ENCODE peak calls at places on chromosome 18, in nine cellular contexts. One of them, this sample, is unnamed.

GRCh38 chr18:79397830-79398761 is 2.4 kb downstream of the NFATC1 start:
- DNase-seq in SW480: no peak
- DNase-seq in stimulated activated CD4-positive, alpha-beta T cell treated with anti-CD3 and anti-CD28 coated beads, Interleukin-15, amount 100 ng/mL, for 24 hours: no peak
- DNase-seq in mesothelial cell of epicardium: no peak
- DNase-seq in chondrocyte: peak
- DNase-seq in fibroblast of mammary gland: no peak
- DNase-seq in AG09309: no peak
- DNase-seq in NCI-H2029 treated with DMSO at 0.1 percent for 48 hours: no peak
- DNase-seq in NCI-H526 treated with DMSO at 0.1 percent for 48 hours: no peak
- DNase-seq in this sample: no peak

GRCh38 chr18:51361130-51361860 is 163.8 kb upstream of the MEX3C start:
- DNase-seq in SW480: no peak
- DNase-seq in stimulated activated CD4-positive, alpha-beta T cell treated with anti-CD3 and anti-CD28 coated beads, Interleukin-15, amount 100 ng/mL, for 24 hours: no peak
- DNase-seq in mesothelial cell of epicardium: no peak
- DNase-seq in chondrocyte: no peak
- DNase-seq in fibroblast of mammary gland: peak
- DNase-seq in AG09309: no peak
- DNase-seq in NCI-H2029 treated with DMSO at 0.1 percent for 48 hours: no peak
- DNase-seq in NCI-H526 treated with DMSO at 0.1 percent for 48 hours: no peak
- DNase-seq in this sample: peak

GRCh38 chr18:79855147-79855910 is 57.6 kb downstream of the KCNG2 start:
- DNase-seq in SW480: no peak
- DNase-seq in stimulated activated CD4-positive, alpha-beta T cell treated with anti-CD3 and anti-CD28 coated beads, Interleukin-15, amount 100 ng/mL, for 24 hours: no peak
- DNase-seq in mesothelial cell of epicardium: no peak
- DNase-seq in chondrocyte: no peak
- DNase-seq in fibroblast of mammary gland: no peak
- DNase-seq in AG09309: no peak
- DNase-seq in NCI-H2029 treated with DMSO at 0.1 percent for 48 hours: no peak
- DNase-seq in NCI-H526 treated with DMSO at 0.1 percent for 48 hours: no peak
- DNase-seq in this sample: peak

GRCh38 chr18:22005191-22005824 is 164.1 kb upstream of the GATA6 start:
- DNase-seq in SW480: no peak
- DNase-seq in stimulated activated CD4-positive, alpha-beta T cell treated with anti-CD3 and anti-CD28 coated beads, Interleukin-15, amount 100 ng/mL, for 24 hours: no peak
- DNase-seq in mesothelial cell of epicardium: no peak
- DNase-seq in chondrocyte: no peak
- DNase-seq in fibroblast of mammary gland: peak
- DNase-seq in AG09309: no peak
- DNase-seq in NCI-H2029 treated with DMSO at 0.1 percent for 48 hours: no peak
- DNase-seq in NCI-H526 treated with DMSO at 0.1 percent for 48 hours: no peak
- DNase-seq in this sample: no peak

GRCh38 chr18:79742076-79742475 is 55.7 kb upstream of the KCNG2 start:
- DNase-seq in SW480: no peak
- DNase-seq in stimulated activated CD4-positive, alpha-beta T cell treated with anti-CD3 and anti-CD28 coated beads, Interleukin-15, amount 100 ng/mL, for 24 hours: no peak
- DNase-seq in mesothelial cell of epicardium: no peak
- DNase-seq in chondrocyte: no peak
- DNase-seq in fibroblast of mammary gland: no peak
- DNase-seq in AG09309: no peak
- DNase-seq in NCI-H2029 treated with DMSO at 0.1 percent for 48 hours: no peak
- DNase-seq in NCI-H526 treated with DMSO at 0.1 percent for 48 hours: no peak
- DNase-seq in this sample: no peak

GRCh38 chr18:80124131-80124530 is 15.1 kb downstream of the ADNP2 start:
- DNase-seq in SW480: no peak
- DNase-seq in stimulated activated CD4-positive, alpha-beta T cell treated with anti-CD3 and anti-CD28 coated beads, Interleukin-15, amount 100 ng/mL, for 24 hours: no peak
- DNase-seq in mesothelial cell of epicardium: no peak
- DNase-seq in chondrocyte: no peak
- DNase-seq in fibroblast of mammary gland: no peak
- DNase-seq in AG09309: no peak
- DNase-seq in NCI-H2029 treated with DMSO at 0.1 percent for 48 hours: no peak
- DNase-seq in NCI-H526 treated with DMSO at 0.1 percent for 48 hours: no peak
- DNase-seq in this sample: no peak

GRCh38 chr18:49677762-49678398 is 116.0 kb downstream of the LIPG start:
- DNase-seq in SW480: no peak
- DNase-seq in stimulated activated CD4-positive, alpha-beta T cell treated with anti-CD3 and anti-CD28 coated beads, Interleukin-15, amount 100 ng/mL, for 24 hours: no peak
- DNase-seq in mesothelial cell of epicardium: no peak
- DNase-seq in chondrocyte: no peak
- DNase-seq in fibroblast of mammary gland: no peak
- DNase-seq in AG09309: no peak
- DNase-seq in NCI-H2029 treated with DMSO at 0.1 percent for 48 hours: no peak
- DNase-seq in NCI-H526 treated with DMSO at 0.1 percent for 48 hours: no peak
- DNase-seq in this sample: no peak

GRCh38 chr18:6566338-6566911 is 151.7 kb upstream of the L3MBTL4 start:
- DNase-seq in SW480: peak
- DNase-seq in stimulated activated CD4-positive, alpha-beta T cell treated with anti-CD3 and anti-CD28 coated beads, Interleukin-15, amount 100 ng/mL, for 24 hours: no peak
- DNase-seq in mesothelial cell of epicardium: no peak
- DNase-seq in chondrocyte: no peak
- DNase-seq in fibroblast of mammary gland: no peak
- DNase-seq in AG09309: no peak
- DNase-seq in NCI-H2029 treated with DMSO at 0.1 percent for 48 hours: peak
- DNase-seq in NCI-H526 treated with DMSO at 0.1 percent for 48 hours: no peak
- DNase-seq in this sample: no peak

GRCh38 chr18:31990823-31991222 is 27.8 kb upstream of the RNF125 start:
- DNase-seq in SW480: no peak
- DNase-seq in stimulated activated CD4-positive, alpha-beta T cell treated with anti-CD3 and anti-CD28 coated beads, Interleukin-15, amount 100 ng/mL, for 24 hours: no peak
- DNase-seq in mesothelial cell of epicardium: no peak
- DNase-seq in chondrocyte: no peak
- DNase-seq in fibroblast of mammary gland: no peak
- DNase-seq in AG09309: no peak
- DNase-seq in NCI-H2029 treated with DMSO at 0.1 percent for 48 hours: no peak
- DNase-seq in NCI-H526 treated with DMSO at 0.1 percent for 48 hours: no peak
- DNase-seq in this sample: peak

GRCh38 chr18:9731380-9731779 is 23.3 kb downstream of the RAB31 start:
- DNase-seq in SW480: no peak
- DNase-seq in stimulated activated CD4-positive, alpha-beta T cell treated with anti-CD3 and anti-CD28 coated beads, Interleukin-15, amount 100 ng/mL, for 24 hours: no peak
- DNase-seq in mesothelial cell of epicardium: no peak
- DNase-seq in chondrocyte: no peak
- DNase-seq in fibroblast of mammary gland: peak
- DNase-seq in AG09309: no peak
- DNase-seq in NCI-H2029 treated with DMSO at 0.1 percent for 48 hours: no peak
- DNase-seq in NCI-H526 treated with DMSO at 0.1 percent for 48 hours: no peak
- DNase-seq in this sample: no peak

GRCh38 chr18:58552057-58552461 is 76.8 kb downstream of the ALPK2 start:
- DNase-seq in SW480: no peak
- DNase-seq in stimulated activated CD4-positive, alpha-beta T cell treated with anti-CD3 and anti-CD28 coated beads, Interleukin-15, amount 100 ng/mL, for 24 hours: peak
- DNase-seq in mesothelial cell of epicardium: no peak
- DNase-seq in chondrocyte: no peak
- DNase-seq in fibroblast of mammary gland: peak
- DNase-seq in AG09309: no peak
- DNase-seq in NCI-H2029 treated with DMSO at 0.1 percent for 48 hours: no peak
- DNase-seq in NCI-H526 treated with DMSO at 0.1 percent for 48 hours: no peak
- DNase-seq in this sample: peak

GRCh38 chr18:2413352-2413751 is 158.0 kb downstream of the METTL4 start:
- DNase-seq in SW480: no peak
- DNase-seq in stimulated activated CD4-positive, alpha-beta T cell treated with anti-CD3 and anti-CD28 coated beads, Interleukin-15, amount 100 ng/mL, for 24 hours: no peak
- DNase-seq in mesothelial cell of epicardium: no peak
- DNase-seq in chondrocyte: no peak
- DNase-seq in fibroblast of mammary gland: no peak
- DNase-seq in AG09309: no peak
- DNase-seq in NCI-H2029 treated with DMSO at 0.1 percent for 48 hours: no peak
- DNase-seq in NCI-H526 treated with DMSO at 0.1 percent for 48 hours: no peak
- DNase-seq in this sample: no peak

GRCh38 chr18:434410-434809 is 66.1 kb downstream of the COLEC12 start:
- DNase-seq in SW480: peak
- DNase-seq in stimulated activated CD4-positive, alpha-beta T cell treated with anti-CD3 and anti-CD28 coated beads, Interleukin-15, amount 100 ng/mL, for 24 hours: no peak
- DNase-seq in mesothelial cell of epicardium: no peak
- DNase-seq in chondrocyte: no peak
- DNase-seq in fibroblast of mammary gland: peak
- DNase-seq in AG09309: no peak
- DNase-seq in NCI-H2029 treated with DMSO at 0.1 percent for 48 hours: no peak
- DNase-seq in NCI-H526 treated with DMSO at 0.1 percent for 48 hours: no peak
- DNase-seq in this sample: no peak

GRCh38 chr18:12460874-12461273 is 53.1 kb downstream of the PRELID3A start:
- DNase-seq in SW480: no peak
- DNase-seq in stimulated activated CD4-positive, alpha-beta T cell treated with anti-CD3 and anti-CD28 coated beads, Interleukin-15, amount 100 ng/mL, for 24 hours: no peak
- DNase-seq in mesothelial cell of epicardium: no peak
- DNase-seq in chondrocyte: no peak
- DNase-seq in fibroblast of mammary gland: peak
- DNase-seq in AG09309: no peak
- DNase-seq in NCI-H2029 treated with DMSO at 0.1 percent for 48 hours: no peak
- DNase-seq in NCI-H526 treated with DMSO at 0.1 percent for 48 hours: no peak
- DNase-seq in this sample: no peak